ENCODE peak calls at places on chromosome 20, in six cellular contexts. H is endodermal cell, K is GM12864, S is gastrocnemius medialis, M is heart left ventricle, V is hepatocyte. T is an unnamed sample.

GRCh38 chr20:38357653-38358207 is 11.4 kb downstream of the LBP start:
- DNase-seq in H (no peak), V (no peak), S (no peak), K (no peak), M (no peak), T (no peak)

GRCh38 chr20:49886571-49887203 is 28.6 kb downstream of the SPATA2 start:
- DNase-seq in H (no peak), M (no peak), S (no peak), K (no peak), V (no peak), T (no peak)

GRCh38 chr20:50039706-50040431 is 57.1 kb downstream of the SNAI1 start:
- DNase-seq in V (no peak), S (no peak), M (no peak), K (no peak), H (peak), T (peak)

GRCh38 chr20:63452341-63453028 is 20.0 kb downstream of the KCNQ2 start:
- DNase-seq in H (no peak), V (no peak), S (no peak), M (no peak), K (no peak), T (no peak)

GRCh38 chr20:1402149-1402548 is 9.3 kb upstream of the FKBP1A start:
- DNase-seq in V (no peak), K (no peak), S (no peak), H (no peak), M (no peak), T (no peak)

GRCh38 chr20:61958773-61959172 is 106.9 kb downstream of the TAF4 start:
- DNase-seq in K (no peak), H (no peak), V (no peak), M (no peak), S (peak), T (no peak)

GRCh38 chr20:19274412-19275015 is 62.1 kb downstream of the SLC24A3 start:
- DNase-seq in K (no peak), V (no peak), M (peak), S (peak), H (no peak), T (no peak)

GRCh38 chr20:40564997-40565680 is 123.9 kb downstream of the MAFB start:
- DNase-seq in S (no peak), M (no peak), V (peak), K (no peak), H (no peak), T (peak)

GRCh38 chr20:22921595-22922421 is 113.3 kb upstream of the SSTR4 start:
- DNase-seq in V (no peak), S (no peak), M (no peak), H (no peak), K (no peak), T (peak)

GRCh38 chr20:34017610-34018009 is 23.9 kb downstream of the RALY start:
- DNase-seq in K (no peak), S (no peak), H (no peak), M (no peak), V (no peak), T (no peak)

GRCh38 chr20:6583134-6583738 is 184.2 kb upstream of the BMP2 start:
- DNase-seq in M (peak), K (no peak), H (peak), S (peak), V (peak), T (peak)

GRCh38 chr20:37907677-37908397 is 4.9 kb downstream of the VSTM2L start:
- DNase-seq in M (no peak), H (peak), V (no peak), K (no peak), S (no peak), T (no peak)

GRCh38 chr20:31842471-31843157 is 2.8 kb downstream of the FOXS1 start:
- DNase-seq in K (no peak), H (peak), M (peak), V (no peak), S (no peak), T (peak)

GRCh38 chr20:1807394-1807793 is 87.8 kb upstream of the SIRPA start:
- DNase-seq in V (no peak), M (no peak), K (no peak), S (no peak), H (peak), T (no peak)

GRCh38 chr20:59063358-59064213 is 21.0 kb upstream of the PRELID3B start:
- DNase-seq in M (peak), K (no peak), H (no peak), V (peak), S (no peak), T (no peak)

GRCh38 chr20:32820000-32820697 is 395 bp downstream of the MAPRE1 start:
- DNase-seq in S (no peak), V (peak), H (peak), M (peak), K (peak), T (peak)

GRCh38 chr20:7085448-7085847 is 318.0 kb downstream of the BMP2 start:
- DNase-seq in H (no peak), K (no peak), S (no peak), M (no peak), V (peak), T (no peak)

GRCh38 chr20:19207541-19207940 is 4.9 kb upstream of the SLC24A3 start:
- DNase-seq in M (no peak), K (no peak), V (no peak), H (peak), S (no peak), T (no peak)

GRCh38 chr20:6008254-6008653 is 45.6 kb downstream of the LRRN4 start:
- DNase-seq in S (peak), V (peak), K (no peak), M (peak), H (no peak), T (peak)

GRCh38 chr20:1946762-1947534 is 46.9 kb downstream of the PDYN start:
- DNase-seq in H (peak), K (no peak), V (peak), M (peak), S (peak), T (peak)

GRCh38 chr20:47455133-47456040 is 46.3 kb upstream of the NCOA3 start:
- DNase-seq in M (no peak), K (no peak), H (no peak), V (peak), S (no peak), T (peak)

GRCh38 chr20:21202284-21202683 is 76.4 kb downstream of the KIZ start:
- DNase-seq in M (no peak), V (no peak), K (no peak), H (no peak), S (no peak), T (no peak)

GRCh38 chr20:58797371-58798050 is 53.2 kb downstream of the GNAS-AS1 start:
- DNase-seq in S (no peak), M (no peak), K (no peak), H (no peak), V (no peak), T (no peak)

GRCh38 chr20:19252670-19253120 is 40.3 kb downstream of the SLC24A3 start:
- DNase-seq in K (no peak), M (no peak), S (peak), H (no peak), V (peak), T (peak)

GRCh38 chr20:36117638-36118037 is 36.9 kb upstream of the EPB41L1 start:
- DNase-seq in H (no peak), K (no peak), S (peak), V (no peak), M (peak), T (peak)

GRCh38 chr20:49868964-49869363 is 46.4 kb downstream of the SPATA2 start:
- DNase-seq in M (no peak), V (no peak), H (no peak), S (no peak), K (no peak), T (no peak)

GRCh38 chr20:25309395-25310267 is 61.7 kb downstream of the PYGB start:
- DNase-seq in H (no peak), M (no peak), S (peak), K (no peak), V (peak), T (peak)

GRCh38 chr20:30811896-30812671 is 445.4 kb upstream of the DEFB115 start:
- DNase-seq in S (peak), V (no peak), M (peak), H (peak), K (peak), T (peak)

GRCh38 chr20:2130668-2131067 is 29.0 kb downstream of the STK35 start:
- DNase-seq in V (no peak), K (no peak), M (no peak), H (peak), S (no peak), T (peak)

GRCh38 chr20:3406481-3407425 is 716 bp downstream of the DNAAF9 start:
- DNase-seq in M (peak), H (peak), K (no peak), S (peak), V (peak), T (peak)
- H3K4me3 ChIP-seq in M (peak), H (peak), K (peak), S (peak), V (peak), T (peak)

GRCh38 chr20:51206032-51206662 is 183.2 kb upstream of the KCNG1 start:
- DNase-seq in K (no peak), S (no peak), V (no peak), M (no peak), H (peak), T (no peak)
- H3K4me3 ChIP-seq in K (no peak), S (no peak), V (no peak), M (no peak), H (no peak), T (no peak)

DNA sequence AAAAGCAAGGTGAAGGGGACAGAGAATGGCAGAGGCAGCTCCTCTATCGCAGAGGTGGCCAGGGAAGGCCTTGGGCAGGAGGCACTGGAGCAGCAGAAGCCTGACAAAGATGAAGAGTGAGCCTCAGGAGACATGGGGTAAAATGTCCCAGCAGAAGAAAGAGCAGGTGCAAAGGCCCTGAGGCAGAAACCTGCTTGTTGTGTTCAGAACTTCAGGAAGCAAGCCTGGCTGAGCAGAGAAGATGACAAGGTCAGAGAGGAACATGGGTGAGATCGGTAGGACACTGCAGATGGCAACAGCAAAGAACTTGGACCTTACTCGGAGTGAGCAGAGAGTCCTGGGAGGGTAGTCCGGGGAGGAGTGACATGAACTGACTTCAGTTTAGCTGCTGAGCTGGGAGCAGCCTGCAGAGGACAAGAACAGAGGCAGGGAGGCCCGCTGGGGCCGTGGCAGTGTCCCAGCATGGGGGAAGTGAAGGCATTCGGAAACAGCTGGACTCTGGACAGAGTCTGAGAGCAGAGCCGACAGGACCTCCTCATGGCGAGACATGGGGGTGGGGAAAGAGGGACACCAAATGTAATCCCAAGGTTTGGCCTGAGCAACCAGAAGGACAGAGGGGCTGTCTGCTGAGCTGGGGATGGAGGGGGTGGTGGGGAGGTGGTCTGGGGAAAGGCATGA is 106.3 kb downstream of the PREX1 start:
- DNase-seq in S (no peak), K (no peak), M (no peak), V (no peak), H (no peak), T (no peak)
- H3K4me3 ChIP-seq in S (no peak), K (no peak), M (no peak), V (no peak), H (no peak), T (no peak)

GRCh38 chr20:43669332-43669731 is 2.4 kb downstream of the MYBL2 start:
- DNase-seq in H (no peak), V (no peak), M (no peak), S (no peak), K (no peak), T (peak)
- H3K4me3 ChIP-seq in H (no peak), V (no peak), M (no peak), S (no peak), K (no peak), T (no peak)

DNA sequence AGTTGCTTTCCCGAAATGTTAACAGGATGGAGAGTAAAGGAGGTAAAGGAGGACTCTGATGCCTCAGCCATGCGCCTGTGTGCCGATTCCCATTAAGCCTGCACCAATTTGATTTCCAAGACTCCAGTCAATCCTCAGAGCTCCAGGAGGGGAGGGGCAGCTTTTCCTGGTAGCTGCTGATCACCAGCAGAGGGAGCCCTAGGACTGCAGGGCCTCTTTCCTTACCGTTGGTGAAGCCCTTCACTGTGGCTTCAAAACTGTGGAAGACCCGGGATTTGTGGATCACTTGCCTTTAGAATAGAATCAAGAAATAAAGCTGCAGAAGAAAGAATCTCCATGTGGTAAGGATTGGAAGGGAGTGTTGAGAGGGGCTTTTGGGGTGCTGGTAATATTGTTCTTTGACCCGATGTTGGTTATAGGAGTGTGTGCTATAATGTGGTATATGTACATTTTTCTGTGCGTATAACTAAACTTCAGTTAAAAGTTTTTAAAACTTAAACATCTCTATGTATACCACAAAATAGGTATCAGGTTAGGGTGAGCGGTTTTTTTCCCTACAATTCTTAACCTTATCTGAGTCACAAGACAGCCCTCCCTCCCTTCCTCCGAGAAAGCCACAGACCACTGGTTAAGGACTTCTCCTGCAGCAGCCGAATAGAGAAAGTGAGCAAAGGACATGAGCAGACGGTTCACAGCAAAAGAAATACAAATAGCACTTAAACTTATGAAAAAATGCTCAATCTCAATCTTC is 6.9 kb upstream of the OSER1 start:
- DNase-seq in S (peak), K (peak), V (peak), M (peak), H (peak), T (peak)
- H3K4me3 ChIP-seq in S (no peak), K (no peak), V (no peak), M (peak), H (no peak), T (no peak)

T was measured in NB4.